ENCODE peak calls at places on chromosomes 11 and 22, in seven cellular contexts. J is fibroblast of lung, M is mammary epithelial cell, W is GM23248, G is PC-9, A is HepG2, R is DND-41. S is an unnamed sample.

GRCh38 chr22:23837911-23838685 is 708 bp downstream of the DERL3 start:
- DNase-seq in M (no peak), G (no peak), J (no peak), R (no peak), A (no peak), W (no peak), S (peak; percentile 46)

GRCh38 chr11:27315816-27316215 is 47.2 kb downstream of the CCDC34 start:
- DNase-seq in J (peak; percentile 16), R (no peak), M (no peak), G (no peak), A (no peak), W (no peak), S (no peak)

GRCh38 chr22:20520093-20520511 is 12.7 kb downstream of the MED15 start:
- DNase-seq in G (no peak), M (no peak), J (peak; percentile 33), W (peak; percentile 82), R (no peak), A (no peak), S (no peak)

GRCh38 chr11:67270256-67271211 is 4.3 kb downstream of the GRK2 start:
- DNase-seq in W (no peak), J (no peak), A (no peak), M (no peak), G (no peak), R (peak; percentile 63), S (peak; percentile 77)

GRCh38 chr22:18023509-18024275 is 669 bp downstream of the MICAL3 start:
- DNase-seq in G (peak; percentile 60), W (peak; percentile 96), J (peak; percentile 86), A (no peak), R (peak; percentile 36), M (peak; percentile 86), S (peak; percentile 64)

GRCh38 chr11:119747868-119748660 is 19.1 kb upstream of the NECTIN1 start:
- DNase-seq in R (no peak), J (no peak), G (no peak), A (no peak), W (no peak), M (no peak), S (no peak)

GRCh38 chr22:23400286-23400981 is 179.7 kb downstream of the IGLL1 start:
- DNase-seq in A (no peak), R (peak; percentile 20), M (no peak), G (no peak), J (no peak), W (no peak), S (no peak)

GRCh38 chr11:20912046-20912821 is 242.8 kb downstream of the NELL1 start:
- DNase-seq in R (no peak), M (no peak), A (no peak), W (no peak), G (no peak), J (no peak), S (no peak)

GRCh38 chr11:20131744-20132666 is 28.3 kb downstream of the DBX1 start:
- DNase-seq in J (peak; percentile 66), R (peak; percentile 18), M (peak; percentile 51), A (peak; percentile 35), W (peak; percentile 76), G (peak; percentile 57), S (peak; percentile 74)

GRCh38 chr22:19109198-19110063 is 12.8 kb downstream of the DGCR2 start:
- DNase-seq in M (peak; percentile 88), A (peak; percentile 79), J (peak; percentile 72), W (peak; percentile 65), R (peak; percentile 61), G (no peak), S (no peak)

GRCh38 chr11:117585631-117586030 is 211.4 kb downstream of the DSCAML1 start:
- DNase-seq in W (no peak), R (no peak), G (no peak), J (no peak), A (no peak), M (no peak), S (no peak)

GRCh38 chr11:48025293-48025982 is 45.1 kb downstream of the PTPRJ start:
- DNase-seq in W (no peak), R (no peak), A (no peak), G (peak; percentile 10), J (no peak), M (no peak), S (peak; percentile 33)

GRCh38 chr11:76644591-76644990 is 26.0 kb downstream of the LRRC32 start:
- DNase-seq in J (no peak), M (peak; percentile 78), G (no peak), R (no peak), W (peak; percentile 19), A (no peak), S (no peak)

GRCh38 chr11:109706940-109707339 is 284.9 kb downstream of the C11orf87 start:
- DNase-seq in M (no peak), J (no peak), G (no peak), W (no peak), R (no peak), A (no peak), S (no peak)

GRCh38 chr11:19929147-19929546 is 216.5 kb downstream of the NAV2 start:
- DNase-seq in J (no peak), G (no peak), W (peak; percentile 25), M (no peak), A (no peak), R (no peak), S (no peak)

GRCh38 chr11:12390687-12391110 is 13.3 kb downstream of the PARVA start:
- DNase-seq in M (no peak), W (no peak), J (no peak), R (no peak), A (no peak), G (no peak), S (no peak)

GRCh38 chr11:77166021-77166420 is 38.0 kb downstream of the MYO7A start:
- DNase-seq in J (no peak), R (no peak), A (no peak), M (no peak), W (no peak), G (no peak), S (no peak)

GRCh38 chr22:36923458-36923784 is 10.0 kb downstream of the CSF2RB start:
- DNase-seq in M (no peak), W (no peak), A (no peak), R (no peak), J (no peak), G (no peak), S (no peak)

GRCh38 chr11:44753965-44754645 is 27.3 kb downstream of the TSPAN18 start:
- DNase-seq in G (no peak), J (no peak), R (no peak), A (no peak), M (peak; percentile 23), W (no peak), S (no peak)

GRCh38 chr11:117421471-117421870 is 93.8 kb downstream of the CEP164 start:
- DNase-seq in R (no peak), M (no peak), A (no peak), G (no peak), J (no peak), W (no peak), S (no peak)

GRCh38 chr11:23555085-23555484 is 694.8 kb upstream of the CCDC179 start:
- DNase-seq in A (no peak), R (no peak), M (no peak), W (peak; percentile 65), J (peak; percentile 25), G (no peak), S (no peak)

GRCh38 chr11:11178671-11179070 is 174.4 kb downstream of the CSNK2A3 start:
- DNase-seq in W (peak; percentile 46), G (no peak), R (no peak), M (peak; percentile 18), J (no peak), A (no peak), S (no peak)

GRCh38 chr11:110296226-110297081 is at the start of gene RDX:
- DNase-seq in G (peak; percentile 91), R (peak; percentile 24), M (peak; percentile 84), J (peak; percentile 71), A (peak; percentile 52), W (peak; percentile 94), S (peak; percentile 94)

GRCh38 chr22:38201718-38202436 is at the start of gene MAFF:
- DNase-seq in J (peak; percentile 98), A (peak; percentile 92), W (peak; percentile 98), R (peak; percentile 80), M (peak; percentile 95), G (peak; percentile 97), S (peak; percentile 98)

GRCh38 chr11:64234840-64235379 is 526 bp downstream of the VEGFB start:
- DNase-seq in A (no peak), G (peak; percentile 73), W (peak; percentile 75), M (peak; percentile 27), R (peak; percentile 67), J (no peak), S (peak; percentile 64)
- H2AFZ ChIP-seq in A (no peak overlapping the region), G (peak overlapping the region; percentile 67), W (peak overlapping the region; percentile 65), M (peak overlapping the region; percentile 39), R (peak overlapping the region; percentile 65), J (no peak overlapping the region), S (peak overlapping the region; percentile 85)

GRCh38 chr11:122979103-122979814 is 2.4 kb downstream of the BSX start:
- DNase-seq in R (no peak), A (no peak), M (no peak), W (no peak), G (no peak), J (no peak), S (peak; percentile 47)
- TF ChIP-seq EZH2 in R (no peak), A (no peak), M (peak; percentile 90), W (no peak), G (no peak), J (no peak), S (peak; percentile 96)

GRCh38 chr11:74746868-74747267 is 1.8 kb upstream of the RNF169 start:
- DNase-seq in J (no peak), M (no peak), W (no peak), A (no peak), G (no peak), R (no peak), S (no peak)

GRCh38 chr11:74749965-74750296 is 1.3 kb downstream of the RNF169 start:
- DNase-seq in M (no peak), R (peak; percentile 8), G (no peak), W (peak; percentile 30), J (no peak), A (no peak), S (no peak)

GRCh38 chr11:74744277-74744676 is 4.4 kb upstream of the RNF169 start:
- DNase-seq in G (no peak), W (no peak), R (no peak), J (no peak), M (no peak), A (no peak), S (no peak)

GRCh38 chr11:74748211-74749126 is at the start of gene RNF169:
- DNase-seq in M (peak; percentile 93), R (peak; percentile 95), J (peak; percentile 95), G (peak; percentile 92), A (peak; percentile 91), W (peak; percentile 99), S (peak; percentile 97)

GRCh38 chr11:74749127-74749964 is 697 bp downstream of the RNF169 start:
- DNase-seq in M (peak; percentile 66), R (peak; percentile 71), J (peak; percentile 36), W (peak; percentile 72), G (peak; percentile 55), A (peak; percentile 73), S (peak; percentile 74)
- H2AFZ ChIP-seq in M (peak overlapping the region; percentile 86), R (peak overlapping the region; percentile 85), J (peak overlapping the region; percentile 59), W (peak overlapping the region; percentile 92), G (peak overlapping the region; percentile 84), A (no peak overlapping the region), S (peak overlapping the region; percentile 98)

GRCh38 chr11:134412508-134413333 is 679 bp upstream of the B3GAT1 start:
- DNase-seq in G (no peak), A (no peak), W (peak; percentile 11), M (no peak), R (no peak), J (no peak), S (peak; percentile 85)
- TF ChIP-seq EZH2 in G (no peak), A (no peak), W (peak; percentile 65), M (peak; percentile 59), R (no peak), J (peak; percentile 63), S (peak; percentile 40)